ENCODE peak calls at places on chromosomes 13 and 19, in four cellular contexts. P is sciatic nerve, D is stomach, J is glutamatergic neuron. S is an unnamed sample.
A peak's percentile ranks its signal among the peaks of the same experiment; 100 is the strongest.

GRCh38 chr19:4843647-4843965 is 12.1 kb upstream of the TICAM1 start:
- DNase-seq in P (no peak), D (no peak), J (no peak), S (no peak)

GRCh38 chr19:35034005-35034502 is 3.8 kb downstream of the SCN1B start:
- DNase-seq in P (no peak), D (no peak), J (no peak), S (no peak)

GRCh38 chr19:15101479-15102082 is 5.6 kb upstream of the SYDE1 start:
- DNase-seq in P (no peak), D (peak; percentile 52), J (peak; percentile 64), S (peak; percentile 62)

GRCh38 chr13:100363874-100364273 is 224.7 kb downstream of the GGACT start:
- DNase-seq in P (no peak), D (no peak), J (no peak), S (peak; percentile 79)

GRCh38 chr19:50565984-50566903 is 2.0 kb downstream of the LRRC4B start:
- DNase-seq in P (no peak), D (no peak), J (peak; percentile 66), S (no peak)

GRCh38 chr13:96299235-96299634 is 209.3 kb downstream of the HS6ST3 start:
- DNase-seq in P (no peak), D (no peak), J (no peak), S (peak; percentile 1)

GRCh38 chr13:80123945-80124344 is 217.0 kb downstream of the SPRY2 start:
- DNase-seq in P (no peak), D (no peak), J (no peak), S (no peak)

GRCh38 chr19:46451352-46451751 is 20.0 kb downstream of the PNMA8A start:
- DNase-seq in P (no peak), D (no peak), J (no peak), S (no peak)

GRCh38 chr13:20553309-20553708 is 13.6 kb upstream of the IFT88 start:
- DNase-seq in P (no peak), D (no peak), J (no peak), S (no peak)

GRCh38 chr19:10269333-10270179 is 1.4 kb upstream of the ICAM1 start:
- DNase-seq in P (peak; percentile 93), D (peak; percentile 88), J (peak; percentile 86), S (peak; percentile 88)

GRCh38 chr13:35876601-35877000 is 254.6 kb downstream of the DCLK1 start:
- DNase-seq in P (no peak), D (no peak), J (no peak), S (no peak)

GRCh38 chr13:38213307-38213706 is 136.3 kb upstream of the UFM1 start:
- DNase-seq in P (no peak), D (no peak), J (no peak), S (peak; percentile 60)

GRCh38 chr19:53365899-53366493 is 491 bp downstream of the ZNF525 start:
- DNase-seq in P (peak; percentile 60), D (no peak), J (peak; percentile 41), S (peak; percentile 50)

GRCh38 chr19:3708207-3708931 is at the start of gene TJP3:
- DNase-seq in P (no peak), D (peak; percentile 85), J (no peak), S (peak; percentile 66)

GRCh38 chr13:59358014-59358413 is 805.7 kb downstream of the DIAPH3 start:
- DNase-seq in P (no peak), D (no peak), J (no peak), S (no peak)

GRCh38 chr19:54469496-54469934 is 3.6 kb downstream of the CDC42EP5 start:
- DNase-seq in P (peak; percentile 69), D (peak; percentile 70), J (no peak), S (no peak)

GRCh38 chr19:2051771-2052704 is 994 bp upstream of the MKNK2 start:
- DNase-seq in P (peak; percentile 78), D (peak; percentile 77), J (no peak), S (no peak)

GRCh38 chr13:92896842-92897241 is 329.8 kb upstream of the GPC6 start:
- DNase-seq in P (no peak), D (no peak), J (no peak), S (peak; percentile 63)

GRCh38 chr13:100473493-100474044 is 115.0 kb downstream of the GGACT start:
- DNase-seq in P (no peak), D (no peak), J (no peak), S (no peak)

GRCh38 chr13:98447881-98448641 is 128.8 kb downstream of the STK24 start:
- DNase-seq in P (peak; percentile 77), D (no peak), J (peak; percentile 84), S (peak; percentile 13)

GRCh38 chr13:52916483-52916990 is 68.1 kb upstream of the PCDH8 start:
- DNase-seq in P (no peak), D (no peak), J (no peak), S (no peak)

GRCh38 chr19:53947624-53948023 is 15.1 kb upstream of the CACNG8 start:
- DNase-seq in P (no peak), D (no peak), J (no peak), S (peak; percentile 23)

GRCh38 chr19:19121371-19121770 is 16.9 kb downstream of the TMEM161A start:
- DNase-seq in P (no peak), D (no peak), J (no peak), S (no peak)

GRCh38 chr19:19404879-19405860 is at the start of gene GATAD2A:
- DNase-seq in P (peak; percentile 97), D (peak; percentile 96), J (peak; percentile 94), S (peak; percentile 95)

GRCh38 chr13:80132741-80133601 is 208.0 kb downstream of the SPRY2 start:
- DNase-seq in P (no peak), D (peak; percentile 54), J (no peak), S (peak; percentile 45)

GRCh38 chr13:24050292-24050711 is 110.2 kb upstream of the SPATA13 start:
- DNase-seq in P (peak; percentile 77), D (peak; percentile 70), J (no peak), S (peak; percentile 84)

GRCh38 chr19:397321-397720 is 11.6 kb downstream of the C2CD4C start:
- DNase-seq in P (peak; percentile 23), D (no peak), J (no peak), S (no peak)

GRCh38 chr19:52691737-52692136 is 43.1 kb downstream of the ZNF611 start:
- DNase-seq in P (no peak), D (no peak), J (peak; percentile 28), S (no peak)

GRCh38 chr19:11251217-11251616 is 11.1 kb downstream of the DOCK6 start:
- DNase-seq in P (no peak), D (no peak), J (no peak), S (no peak)

GRCh38 chr19:56080669-56081401 is 40.3 kb downstream of the ZNF787 start:
- DNase-seq in P (peak; percentile 86), D (peak; percentile 86), J (peak; percentile 87), S (peak; percentile 59)

GRCh38 chr13:72125561-72125960 is 258.6 kb upstream of the DACH1 start:
- DNase-seq in P (no peak), D (no peak), J (no peak), S (peak; percentile 66)

GRCh38 chr13:112247471-112248405 is 128.4 kb upstream of the SPACA7 start:
- DNase-seq in P (no peak), D (no peak), J (no peak), S (no peak)

GRCh38 chr19:29524201-29524911 is 1.4 kb upstream of the VSTM2B start:
- DNase-seq in P (no peak), D (no peak), J (peak; percentile 34), S (no peak)

GRCh38 chr13:46668302-46668720 is 115.3 kb downstream of the LRCH1 start:
- DNase-seq in P (no peak), D (no peak), J (no peak), S (peak; percentile 62)

GRCh38 chr19:5694167-5694951 is 4.3 kb downstream of the RPL36 start:
- DNase-seq in P (no peak), D (no peak), J (no peak), S (no peak)

GRCh38 chr13:49571299-49572240 is 13.8 kb downstream of the RCBTB1 start:
- DNase-seq in P (no peak), D (no peak), J (no peak), S (no peak)

GRCh38 chr13:108270442-108270841 is 924 bp downstream of the TNFSF13B start:
- DNase-seq in P (no peak), D (no peak), J (no peak), S (no peak)

GRCh38 chr19:51000426-51000825 is 978 bp downstream of the KLK8 start:
- DNase-seq in P (no peak), D (no peak), J (no peak), S (no peak)

GRCh38 chr19:33998302-33998701 is 174.0 kb upstream of the LSM14A start:
- DNase-seq in P (no peak), D (no peak), J (no peak), S (peak; percentile 23)

S was measured in PC-3.